ENCODE peak calls at places on chromosomes 2 and 18, in four cellular contexts. One of them, this sample, is unnamed.

GRCh38 chr2:37829202-37829601 is 95.9 kb upstream of the RMDN2 start:
- DNase-seq in HS-27A: peak
- DNase-seq in hepatocyte: peak
- DNase-seq in AG04450: peak
- DNase-seq in this sample: no peak

GRCh38 chr18:23716516-23716915 is 27.3 kb downstream of the LAMA3 start:
- DNase-seq in hepatocyte: peak
- DNase-seq in AG04450: peak
- DNase-seq in HS-27A: no peak
- DNase-seq in this sample: no peak

GRCh38 chr2:26632624-26633185 is 8.5 kb downstream of the CIB4 start:
- DNase-seq in hepatocyte: no peak
- DNase-seq in HS-27A: no peak
- DNase-seq in AG04450: no peak
- DNase-seq in this sample: no peak

GRCh38 chr2:101012706-101013181 is 10.7 kb downstream of the RPL31 start:
- DNase-seq in HS-27A: no peak
- DNase-seq in AG04450: no peak
- DNase-seq in hepatocyte: peak
- DNase-seq in this sample: peak

GRCh38 chr2:83103602-83104001 is 1355.5 kb downstream of the SUCLG1 start:
- DNase-seq in hepatocyte: no peak
- DNase-seq in AG04450: peak
- DNase-seq in HS-27A: peak
- DNase-seq in this sample: no peak

GRCh38 chr2:7203056-7203467 is 285.9 kb downstream of the RNF144A start:
- DNase-seq in HS-27A: no peak
- DNase-seq in hepatocyte: peak
- DNase-seq in AG04450: peak
- DNase-seq in this sample: peak

GRCh38 chr2:2825516-2826208 is 494.6 kb upstream of the MYT1L start:
- DNase-seq in HS-27A: no peak
- DNase-seq in AG04450: no peak
- DNase-seq in hepatocyte: no peak
- DNase-seq in this sample: no peak

GRCh38 chr2:73085691-73086090 is 14.2 kb upstream of the SFXN5 start:
- DNase-seq in HS-27A: no peak
- DNase-seq in AG04450: peak
- DNase-seq in hepatocyte: peak
- DNase-seq in this sample: peak

GRCh38 chr18:43009666-43010065 is 105.8 kb downstream of the RIT2 start:
- DNase-seq in HS-27A: no peak
- DNase-seq in AG04450: no peak
- DNase-seq in hepatocyte: no peak
- DNase-seq in this sample: no peak

GRCh38 chr2:10332402-10333246 is 29.9 kb downstream of the HPCAL1 start:
- DNase-seq in HS-27A: no peak
- DNase-seq in hepatocyte: no peak
- DNase-seq in AG04450: no peak
- DNase-seq in this sample: no peak

GRCh38 chr18:27057459-27058302 is 127.4 kb downstream of the CHST9 start:
- DNase-seq in AG04450: no peak
- DNase-seq in hepatocyte: peak
- DNase-seq in HS-27A: no peak
- DNase-seq in this sample: no peak

GRCh38 chr18:76490701-76491171 is 4.3 kb downstream of the ZNF516 start:
- DNase-seq in AG04450: no peak
- DNase-seq in hepatocyte: peak
- DNase-seq in HS-27A: no peak
- DNase-seq in this sample: peak

GRCh38 chr2:66433945-66434678 is 813 bp upstream of the MEIS1 start:
- DNase-seq in AG04450: no peak
- DNase-seq in hepatocyte: peak
- DNase-seq in HS-27A: no peak
- DNase-seq in this sample: no peak

GRCh38 chr2:172097557-172098131 is 5.1 kb downstream of the DLX2 start:
- DNase-seq in AG04450: no peak
- DNase-seq in hepatocyte: no peak
- DNase-seq in HS-27A: no peak
- DNase-seq in this sample: no peak

GRCh38 chr2:240457223-240458043 is 22.0 kb downstream of the GPC1 start:
- DNase-seq in hepatocyte: no peak
- DNase-seq in AG04450: no peak
- DNase-seq in HS-27A: no peak
- DNase-seq in this sample: no peak

GRCh38 chr2:200288670-200289429 is 17.6 kb upstream of the SPATS2L start:
- DNase-seq in hepatocyte: no peak
- DNase-seq in HS-27A: no peak
- DNase-seq in AG04450: no peak
- DNase-seq in this sample: no peak

GRCh38 chr18:35619468-35619867 is 37.9 kb downstream of the GALNT1 start:
- DNase-seq in hepatocyte: no peak
- DNase-seq in HS-27A: no peak
- DNase-seq in AG04450: no peak
- DNase-seq in this sample: no peak

GRCh38 chr18:48123965-48124364 is 193.5 kb upstream of the SMAD2 start:
- DNase-seq in hepatocyte: no peak
- DNase-seq in HS-27A: no peak
- DNase-seq in AG04450: no peak
- DNase-seq in this sample: no peak

GRCh38 chr2:160372585-160372984 is 121.0 kb downstream of the RBMS1 start:
- DNase-seq in hepatocyte: no peak
- DNase-seq in AG04450: no peak
- DNase-seq in HS-27A: no peak
- DNase-seq in this sample: no peak

GRCh38 chr2:146135245-146135644 is 1615.3 kb upstream of the ZEB2 start:
- DNase-seq in HS-27A: no peak
- DNase-seq in hepatocyte: no peak
- DNase-seq in AG04450: no peak
- DNase-seq in this sample: no peak

GRCh38 chr2:33583194-33583938 is 15.7 kb downstream of the FAM98A start:
- DNase-seq in HS-27A: no peak
- DNase-seq in hepatocyte: peak
- DNase-seq in AG04450: no peak
- DNase-seq in this sample: peak

GRCh38 chr2:85188852-85189251 is 55.7 kb downstream of the TCF7L1 start:
- DNase-seq in HS-27A: no peak
- DNase-seq in hepatocyte: peak
- DNase-seq in AG04450: no peak
- DNase-seq in this sample: no peak

GRCh38 chr18:9825571-9826073 is 60.2 kb upstream of the TXNDC2 start:
- DNase-seq in hepatocyte: peak
- DNase-seq in AG04450: peak
- DNase-seq in HS-27A: peak
- DNase-seq in this sample: no peak

GRCh38 chr2:152486048-152486736 is 151.2 kb downstream of the FMNL2 start:
- DNase-seq in HS-27A: no peak
- DNase-seq in AG04450: no peak
- DNase-seq in hepatocyte: peak
- DNase-seq in this sample: no peak

GRCh38 chr2:229205704-229206103 is 65.4 kb downstream of the PID1 start:
- DNase-seq in AG04450: no peak
- DNase-seq in hepatocyte: no peak
- DNase-seq in HS-27A: no peak
- DNase-seq in this sample: no peak